ENCODE peak calls at places on chromosomes 4 and X, in five cellular contexts. One of them, this sample, is unnamed.

GRCh38 chr4:73682508-73682907 is 57.9 kb upstream of the CXCL8 start:
- DNase-seq in iPS-NIHi11: no peak
- DNase-seq in A172: no peak
- DNase-seq in caudate nucleus: no peak
- DNase-seq in H7: no peak
- DNase-seq in this sample: no peak

GRCh38 chrX:48573690-48574269 is 504 bp upstream of the RBM3 start:
- DNase-seq in A172: no peak
- DNase-seq in caudate nucleus: no peak
- DNase-seq in H7: no peak
- DNase-seq in iPS-NIHi11: no peak
- DNase-seq in this sample: no peak

GRCh38 chr4:174358823-174359222 is 75.1 kb downstream of the CEP44 start:
- DNase-seq in iPS-NIHi11: no peak
- DNase-seq in caudate nucleus: no peak
- DNase-seq in A172: peak
- DNase-seq in H7: no peak
- DNase-seq in this sample: no peak

GRCh38 chr4:185771696-185772390 is 40.2 kb downstream of the SORBS2 start:
- DNase-seq in A172: no peak
- DNase-seq in caudate nucleus: no peak
- DNase-seq in iPS-NIHi11: no peak
- DNase-seq in H7: no peak
- DNase-seq in this sample: no peak

GRCh38 chrX:10254746-10255145 is 98.0 kb downstream of the CLCN4 start:
- DNase-seq in caudate nucleus: no peak
- DNase-seq in iPS-NIHi11: no peak
- DNase-seq in H7: no peak
- DNase-seq in A172: peak
- DNase-seq in this sample: no peak

GRCh38 chr4:163109967-163110366 is 56.7 kb downstream of the NAF1 start:
- DNase-seq in A172: no peak
- DNase-seq in caudate nucleus: no peak
- DNase-seq in H7: no peak
- DNase-seq in iPS-NIHi11: no peak
- DNase-seq in this sample: no peak

GRCh38 chrX:15854080-15854655 is 445 bp downstream of the AP1S2 start:
- DNase-seq in A172: peak
- DNase-seq in caudate nucleus: no peak
- DNase-seq in H7: peak
- DNase-seq in iPS-NIHi11: peak
- DNase-seq in this sample: peak

GRCh38 chr4:88247148-88247547 is 37.2 kb downstream of the PPM1K start:
- DNase-seq in A172: no peak
- DNase-seq in iPS-NIHi11: no peak
- DNase-seq in H7: no peak
- DNase-seq in caudate nucleus: no peak
- DNase-seq in this sample: no peak

GRCh38 chr4:26124753-26125236 is 196.0 kb upstream of the RBPJ start:
- DNase-seq in H7: peak
- DNase-seq in caudate nucleus: no peak
- DNase-seq in iPS-NIHi11: peak
- DNase-seq in A172: no peak
- DNase-seq in this sample: no peak

GRCh38 chrX:3443186-3443585 is 96.7 kb upstream of the MXRA5 start:
- DNase-seq in H7: no peak
- DNase-seq in iPS-NIHi11: no peak
- DNase-seq in caudate nucleus: no peak
- DNase-seq in A172: no peak
- DNase-seq in this sample: no peak

GRCh38 chr4:717601-718320 is 12.1 kb downstream of the PCGF3 start:
- DNase-seq in H7: no peak
- DNase-seq in iPS-NIHi11: no peak
- DNase-seq in A172: no peak
- DNase-seq in caudate nucleus: no peak
- DNase-seq in this sample: no peak

GRCh38 chr4:106473515-106473914 is 104.9 kb upstream of the GIMD1 start:
- DNase-seq in H7: no peak
- DNase-seq in iPS-NIHi11: no peak
- DNase-seq in caudate nucleus: no peak
- DNase-seq in A172: no peak
- DNase-seq in this sample: no peak

GRCh38 chr4:86720508-86721068 is 126.5 kb downstream of the PTPN13 start:
- DNase-seq in caudate nucleus: no peak
- DNase-seq in H7: no peak
- DNase-seq in iPS-NIHi11: no peak
- DNase-seq in A172: no peak
- DNase-seq in this sample: no peak

GRCh38 chr4:83772680-83773079 is 236.8 kb downstream of the GPAT3 start:
- DNase-seq in caudate nucleus: no peak
- DNase-seq in A172: no peak
- DNase-seq in iPS-NIHi11: peak
- DNase-seq in H7: no peak
- DNase-seq in this sample: peak

GRCh38 chr4:52102587-52102986 is 51.5 kb downstream of the SPATA18 start:
- DNase-seq in caudate nucleus: no peak
- DNase-seq in H7: no peak
- DNase-seq in iPS-NIHi11: no peak
- DNase-seq in A172: peak
- DNase-seq in this sample: no peak

GRCh38 chrX:5681159-5681558 is 547.5 kb downstream of the NLGN4X start:
- DNase-seq in iPS-NIHi11: peak
- DNase-seq in caudate nucleus: no peak
- DNase-seq in H7: peak
- DNase-seq in A172: no peak
- DNase-seq in this sample: no peak

GRCh38 chrX:55488559-55489314 is 911 bp downstream of the USP51 start:
- DNase-seq in iPS-NIHi11: peak
- DNase-seq in A172: peak
- DNase-seq in H7: peak
- DNase-seq in caudate nucleus: no peak
- DNase-seq in this sample: peak

GRCh38 chr4:20528508-20528907 is 171.8 kb upstream of the PACRGL start:
- DNase-seq in iPS-NIHi11: no peak
- DNase-seq in A172: peak
- DNase-seq in H7: no peak
- DNase-seq in caudate nucleus: no peak
- DNase-seq in this sample: no peak

GRCh38 chr4:165403667-165404066 is 24.9 kb downstream of the CPE start:
- DNase-seq in H7: no peak
- DNase-seq in A172: no peak
- DNase-seq in iPS-NIHi11: no peak
- DNase-seq in caudate nucleus: no peak
- DNase-seq in this sample: peak

GRCh38 chrX:34978171-34978570 is 35.6 kb downstream of the FAM47B start:
- DNase-seq in H7: no peak
- DNase-seq in A172: no peak
- DNase-seq in caudate nucleus: no peak
- DNase-seq in iPS-NIHi11: no peak
- DNase-seq in this sample: no peak

GRCh38 chr4:102259081-102259480 is 86.2 kb downstream of the SLC39A8 start:
- DNase-seq in iPS-NIHi11: no peak
- DNase-seq in A172: peak
- DNase-seq in caudate nucleus: no peak
- DNase-seq in H7: no peak
- DNase-seq in this sample: no peak

GRCh38 chr4:73901031-73901430 is 31.8 kb downstream of the CXCL1 start:
- DNase-seq in A172: no peak
- DNase-seq in iPS-NIHi11: no peak
- DNase-seq in caudate nucleus: no peak
- DNase-seq in H7: no peak
- DNase-seq in this sample: no peak

GRCh38 chr4:137238456-137238855 is 293.8 kb downstream of the PCDH18 start:
- DNase-seq in H7: no peak
- DNase-seq in caudate nucleus: no peak
- DNase-seq in iPS-NIHi11: no peak
- DNase-seq in A172: no peak
- DNase-seq in this sample: no peak

GRCh38 chr4:118905546-118905945 is 16.9 kb downstream of the SYNPO2 start:
- DNase-seq in A172: peak
- DNase-seq in H7: no peak
- DNase-seq in iPS-NIHi11: no peak
- DNase-seq in caudate nucleus: no peak
- DNase-seq in this sample: no peak

GRCh38 chrX:45783002-45783401 is 582.3 kb upstream of the DIPK2B start:
- DNase-seq in H7: no peak
- DNase-seq in caudate nucleus: no peak
- DNase-seq in A172: no peak
- DNase-seq in iPS-NIHi11: no peak
- DNase-seq in this sample: no peak

GRCh38 chr4:123546123-123546654 is 149.6 kb downstream of the SPRY1 start:
- DNase-seq in caudate nucleus: no peak
- DNase-seq in A172: no peak
- DNase-seq in H7: no peak
- DNase-seq in iPS-NIHi11: no peak
- DNase-seq in this sample: no peak

GRCh38 chrX:105331244-105331643 is 110.8 kb upstream of the TEX13A start:
- DNase-seq in iPS-NIHi11: no peak
- DNase-seq in caudate nucleus: no peak
- DNase-seq in H7: no peak
- DNase-seq in A172: no peak
- DNase-seq in this sample: no peak